ENCODE peak calls at places on chromosomes 4 and X, in four cellular contexts. B, F, K and S are unnamed samples.

GRCh38 chr4:53840643-53841042 is 223.8 kb downstream of the CHIC2 start:
- DNase-seq in K (no peak), B (no peak), F (no peak), S (no peak)

GRCh38 chrX:118049713-118050112 is 66.9 kb downstream of the KLHL13 start:
- DNase-seq in K (no peak), F (no peak), B (peak), S (no peak)

GRCh38 chr4:43132010-43132582 is 239.6 kb downstream of the GRXCR1 start:
- DNase-seq in K (no peak), B (peak), F (peak), S (peak)

GRCh38 chr4:151641167-151641566 is 119.6 kb downstream of the GATB start:
- DNase-seq in K (no peak), F (no peak), B (peak), S (no peak)

GRCh38 chrX:41302293-41302868 is 31.6 kb upstream of the DDX3X start:
- DNase-seq in F (no peak), K (no peak), B (peak), S (peak)

GRCh38 chr4:110164251-110164650 is 34.2 kb downstream of the ELOVL6 start:
- DNase-seq in K (no peak), B (peak), F (no peak), S (no peak)

GRCh38 chr4:186196063-186196462 is 4.7 kb downstream of the CYP4V2 start:
- DNase-seq in K (no peak), B (no peak), F (no peak), S (no peak)

GRCh38 chr4:143961084-143961483 is 55.7 kb upstream of the GYPE start:
- DNase-seq in K (no peak), B (no peak), F (no peak), S (no peak)

GRCh38 chr4:153346563-153346962 is 2.1 kb downstream of the MND1 start:
- DNase-seq in B (no peak), F (no peak), K (no peak), S (no peak)

GRCh38 chr4:94653095-94653649 is 104.6 kb upstream of the BMPR1B start:
- DNase-seq in F (no peak), K (no peak), B (no peak), S (no peak)

GRCh38 chrX:119549327-119550016 is 15.7 kb downstream of the STEEP1 start:
- DNase-seq in K (no peak), B (no peak), F (no peak), S (no peak)

GRCh38 chr4:34619531-34620109 is 1624.7 kb downstream of the ARAP2 start:
- DNase-seq in B (peak), K (no peak), F (peak), S (peak)

GRCh38 chr4:94519019-94519418 is 67.3 kb downstream of the PDLIM5 start:
- DNase-seq in F (peak), K (no peak), B (no peak), S (no peak)

GRCh38 chrX:68872171-68872570 is 43.4 kb downstream of the EFNB1 start:
- DNase-seq in B (no peak), F (no peak), K (no peak), S (no peak)

GRCh38 chrX:139448996-139449395 is 81.5 kb upstream of the F9 start:
- DNase-seq in F (peak), B (peak), K (no peak), S (no peak)

GRCh38 chrX:3006500-3006899 is at the start of gene ARSH:
- DNase-seq in F (no peak), B (no peak), K (no peak), S (no peak)

GRCh38 chr4:1767770-1768366 is 25.2 kb upstream of the FGFR3 start:
- DNase-seq in K (no peak), F (no peak), B (peak), S (peak)

GRCh38 chr4:2433609-2434350 is 15.0 kb downstream of the CFAP99 start:
- DNase-seq in K (no peak), B (no peak), F (peak), S (peak)

GRCh38 chr4:101198741-101199339 is 148.5 kb downstream of the PPP3CA start:
- DNase-seq in B (no peak), K (no peak), F (no peak), S (no peak)

GRCh38 chr4:160848901-160849735 is 1314.7 kb downstream of the FSTL5 start:
- DNase-seq in K (no peak), F (no peak), B (peak), S (peak)

GRCh38 chr4:151276787-151277557 is at the start of gene PRSS48:
- DNase-seq in K (no peak), B (peak), F (peak), S (peak)

GRCh38 chr4:7422898-7423180 is 11.9 kb downstream of the PSAPL1 start:
- DNase-seq in B (no peak), K (no peak), F (no peak), S (peak)

GRCh38 chr4:94925764-94926347 is 168.1 kb downstream of the BMPR1B start:
- DNase-seq in K (no peak), B (no peak), F (no peak), S (no peak)

GRCh38 chr4:63607186-63607872 is 801.9 kb downstream of the TECRL start:
- DNase-seq in F (no peak), B (no peak), K (no peak), S (no peak)

GRCh38 chr4:40322853-40323252 is 12.3 kb upstream of the CHRNA9 start:
- DNase-seq in B (no peak), K (no peak), F (no peak), S (no peak)

GRCh38 chrX:34528081-34528480 is 129.0 kb downstream of the TMEM47 start:
- DNase-seq in K (no peak), B (peak), F (no peak), S (no peak)

GRCh38 chr4:157204634-157205244 is 15.8 kb upstream of the GRIA2 start:
- DNase-seq in B (peak), K (no peak), F (no peak), S (peak)

GRCh38 chr4:149549911-149550310 is 265.7 kb downstream of the IQCM start:
- DNase-seq in K (no peak), F (peak), B (peak), S (peak)

GRCh38 chr4:147138171-147138570 is 192.5 kb upstream of the TTC29 start:
- DNase-seq in K (no peak), B (no peak), F (no peak), S (no peak)

GRCh38 chr4:100848865-100849264 is 331.0 kb upstream of the EMCN start:
- DNase-seq in K (no peak), B (no peak), F (peak), S (no peak)

GRCh38 chr4:158496030-158496741 is 25.5 kb upstream of the RXFP1 start:
- DNase-seq in B (peak), K (peak), F (no peak), S (peak)